ENCODE peak calls at places on chromosomes 12 and 14, in eight cellular contexts. C is mammary epithelial cell, R is cardiac muscle cell, N is adrenal gland, V is psoas muscle, Z is tibial artery, D is HCT116, W is hepatocyte. P is an unnamed sample. For H3K36me3, the result is how much of the 10 kb centered on the place peaks cover.

GRCh38 chr14:88974991-88975835 is 150.8 kb downstream of the TTC8 start:
- DNase-seq in D (no peak), N (peak), Z (no peak), W (no peak), V (no peak), C (no peak), R (no peak), P (no peak)

GRCh38 chr12:54329756-54330155 is 4.8 kb downstream of the COPZ1 start:
- DNase-seq in W (no peak), V (no peak), D (no peak), N (no peak), R (no peak), C (no peak), Z (no peak), P (no peak)

GRCh38 chr14:36655963-36656768 is 5.5 kb upstream of the PAX9 start:
- DNase-seq in W (peak), C (no peak), Z (no peak), V (no peak), D (peak), R (no peak), N (no peak), P (no peak)

GRCh38 chr12:55925870-55926737 is 1.6 kb downstream of the PYM1 start:
- DNase-seq in D (peak), N (no peak), Z (no peak), W (no peak), V (no peak), R (no peak), C (no peak), P (no peak)

GRCh38 chr14:68470361-68470760 is 322.5 kb downstream of the ZFP36L1 start:
- DNase-seq in C (peak), V (no peak), W (no peak), Z (no peak), N (no peak), D (no peak), R (no peak), P (no peak)

GRCh38 chr12:57631566-57632368 is 1.2 kb downstream of the B4GALNT1 start:
- DNase-seq in C (no peak), Z (no peak), R (no peak), W (peak), D (no peak), V (no peak), N (no peak), P (peak)

GRCh38 chr12:50545783-50546182 is 41.0 kb downstream of the DIP2B start:
- DNase-seq in D (no peak), W (no peak), C (no peak), N (peak), Z (no peak), V (no peak), R (no peak), P (no peak)

GRCh38 chr12:46208370-46208769 is 60.5 kb downstream of the SLC38A1 start:
- DNase-seq in V (no peak), R (no peak), C (no peak), Z (no peak), W (no peak), D (no peak), N (no peak), P (no peak)

GRCh38 chr12:32126720-32127119 is 20.1 kb downstream of the BICD1 start:
- DNase-seq in N (no peak), V (no peak), D (no peak), W (no peak), C (peak), R (no peak), Z (no peak), P (no peak)

GRCh38 chr14:67533754-67534085 is 630 bp downstream of the PLEKHH1 start:
- DNase-seq in N (no peak), D (no peak), V (no peak), Z (no peak), R (no peak), W (no peak), C (no peak), P (no peak)

GRCh38 chr12:13404631-13405473 is 208.3 kb downstream of the EMP1 start:
- DNase-seq in C (peak), D (no peak), V (no peak), N (no peak), R (no peak), Z (no peak), W (no peak), P (no peak)

GRCh38 chr12:109820921-109821381 is 12.2 kb downstream of the TRPV4 start:
- DNase-seq in D (no peak), W (no peak), V (no peak), R (no peak), Z (no peak), N (no peak), C (peak), P (peak)

GRCh38 chr14:57714487-57714899 is 151.4 kb downstream of the SLC35F4 start:
- DNase-seq in N (no peak), D (no peak), V (no peak), Z (no peak), C (no peak), R (no peak), W (no peak), P (no peak)

GRCh38 chr14:25011095-25011494 is 38.9 kb downstream of the STXBP6 start:
- DNase-seq in R (no peak), D (no peak), V (no peak), C (peak), N (no peak), W (no peak), Z (no peak), P (no peak)

GRCh38 chr14:25007832-25008231 is 42.1 kb downstream of the STXBP6 start:
- DNase-seq in R (no peak), Z (no peak), C (no peak), W (no peak), N (no peak), D (no peak), V (no peak), P (no peak)

GRCh38 chr14:25006961-25007795 is 42.8 kb downstream of the STXBP6 start:
- DNase-seq in R (peak), D (no peak), V (no peak), W (peak), Z (no peak), C (peak), N (no peak), P (no peak)

GRCh38 chr14:25009891-25010290 is 40.1 kb downstream of the STXBP6 start:
- DNase-seq in Z (no peak), W (peak), N (no peak), D (no peak), V (no peak), R (peak), C (no peak), P (no peak)

DNA sequence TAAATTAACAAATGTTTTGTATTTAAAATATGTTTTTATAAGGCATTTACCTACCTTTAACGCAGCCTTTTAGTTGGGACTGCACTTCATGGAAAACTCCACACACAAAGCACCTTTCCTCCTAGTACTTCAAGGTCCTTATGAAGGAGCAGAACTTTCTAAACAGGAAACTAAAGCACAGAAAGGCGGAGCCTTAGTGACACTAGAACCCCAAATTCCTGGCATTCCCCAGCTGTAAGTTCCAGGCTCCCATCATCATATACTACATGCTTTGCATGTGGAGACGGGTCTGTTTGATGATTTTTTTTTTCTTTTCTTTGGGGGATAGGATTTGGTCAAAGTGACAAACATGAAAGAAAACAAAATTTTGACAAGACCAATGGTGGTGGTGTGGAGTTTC is 39.5 kb downstream of the STXBP6 start:
- DNase-seq in Z (no peak), V (no peak), W (no peak), C (no peak), D (no peak), N (no peak), R (no peak), P (no peak)
- TF ChIP-seq CTCF in Z (no peak), V (no peak), W (no peak), C (no peak), D (no peak), N (no peak), R (no peak), P (no peak)

GRCh38 chr14:55436530-55436929 is 3.9 kb downstream of the TBPL2 start:
- DNase-seq in W (no peak), D (no peak), Z (no peak), V (no peak), N (no peak), C (no peak), R (no peak), P (no peak)

GRCh38 chr14:55441286-55441685 is 870 bp upstream of the TBPL2 start:
- DNase-seq in N (no peak), V (no peak), W (no peak), D (no peak), R (no peak), C (no peak), Z (no peak), P (no peak)

GRCh38 chr14:55438066-55438683 is 2.2 kb downstream of the TBPL2 start:
- DNase-seq in C (peak), R (peak), V (no peak), W (peak), Z (no peak), D (peak), N (peak), P (no peak)

GRCh38 chr14:55434805-55435174 is 5.6 kb downstream of the TBPL2 start:
- DNase-seq in N (no peak), R (no peak), W (peak), Z (no peak), D (no peak), V (no peak), C (no peak), P (no peak)

GRCh38 chr14:55440385-55440784 is at the start of gene TBPL2:
- DNase-seq in W (peak), R (peak), V (no peak), Z (no peak), N (no peak), C (no peak), D (no peak), P (no peak)
- H3K4me3 ChIP-seq in W (no peak), R (no peak), V (no peak), Z (no peak), N (no peak), C (no peak), D (no peak), P (no peak)

GRCh38 chr14:74507796-74508195 is 14.2 kb downstream of the ISCA2 start:
- DNase-seq in Z (peak), D (no peak), N (no peak), V (no peak), R (no peak), C (no peak), W (no peak), P (no peak)

GRCh38 chr14:74505831-74506230 is 12.3 kb downstream of the ISCA2 start:
- DNase-seq in N (peak), V (no peak), Z (peak), C (no peak), D (no peak), R (no peak), W (no peak), P (no peak)

GRCh38 chr14:74508292-74508731 is 14.7 kb downstream of the ISCA2 start:
- DNase-seq in Z (peak), N (peak), C (no peak), D (no peak), V (no peak), W (peak), R (no peak), P (no peak)

GRCh38 chr14:74506408-74506807 is 12.8 kb downstream of the ISCA2 start:
- DNase-seq in C (no peak), V (no peak), D (no peak), N (peak), W (no peak), Z (peak), R (no peak), P (no peak)

GRCh38 chr14:74507085-74507484 is 13.5 kb downstream of the ISCA2 start:
- DNase-seq in R (no peak), Z (peak), N (peak), C (no peak), V (no peak), W (no peak), D (no peak), P (no peak)
- H3K36me3 ChIP-seq in R (under half), Z (half or more), N (under half), C (under half), V (under half), W (under half), D (under half), P (under half)

DNA sequence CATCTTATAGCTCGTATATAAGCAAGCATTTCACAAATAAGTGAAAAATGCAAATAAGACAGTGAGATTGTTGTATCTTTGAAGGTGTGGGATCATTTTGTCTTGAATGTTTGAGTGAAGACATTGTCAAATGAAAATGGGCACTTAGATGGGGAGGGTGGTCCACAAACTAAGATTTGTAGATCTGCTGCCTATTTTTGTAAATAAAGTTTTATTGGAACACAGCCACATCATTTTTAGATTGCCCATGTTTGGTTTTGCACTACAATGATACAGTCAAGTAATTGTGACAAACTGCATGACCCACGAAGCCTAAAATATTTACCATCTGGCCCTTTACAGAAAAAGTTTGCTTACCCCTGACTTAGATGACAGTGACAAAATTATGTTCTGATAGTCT is 156.7 kb downstream of the PAH start:
- DNase-seq in W (no peak), Z (no peak), V (no peak), C (no peak), D (no peak), N (no peak), R (no peak), P (no peak)
- TF ChIP-seq CTCF in W (no peak), Z (no peak), V (no peak), C (no peak), D (no peak), N (no peak), R (no peak), P (no peak)

GRCh38 chr12:96141216-96141944 is 52.8 kb upstream of the ELK3 start:
- DNase-seq in V (no peak), W (peak), D (no peak), R (peak), C (no peak), Z (no peak), N (peak), P (no peak)
- H3K4me3 ChIP-seq in V (no peak), W (no peak), D (no peak), R (no peak), C (no peak), Z (no peak), N (no peak), P (no peak)

GRCh38 chr12:2924019-2924418 is 33.3 kb downstream of the TULP3 start:
- DNase-seq in V (no peak), N (no peak), W (no peak), D (no peak), R (peak), Z (no peak), C (peak), P (no peak)

GRCh38 chr12:2925322-2925995 is 33.7 kb upstream of the TEAD4 start:
- DNase-seq in R (no peak), N (no peak), V (no peak), Z (no peak), C (peak), D (no peak), W (no peak), P (no peak)

GRCh38 chr12:2919249-2919648 is 28.6 kb downstream of the TULP3 start:
- DNase-seq in W (no peak), C (no peak), D (no peak), V (no peak), Z (no peak), N (no peak), R (no peak), P (no peak)

GRCh38 chr12:2922329-2922728 is 31.6 kb downstream of the TULP3 start:
- DNase-seq in R (no peak), N (no peak), D (no peak), Z (no peak), C (no peak), W (no peak), V (no peak), P (no peak)
- H3K36me3 ChIP-seq in R (under half), N (under half), D (under half), Z (half or more), C (under half), W (under half), V (under half), P (under half)

GRCh38 chr12:130333341-130333740 is 4.3 kb upstream of the PIWIL1 start:
- DNase-seq in D (no peak), W (no peak), R (no peak), V (no peak), N (no peak), C (no peak), Z (no peak), P (no peak)
- TF ChIP-seq CTCF in D (no peak), W (peak), R (no peak), V (no peak), N (no peak), C (no peak), Z (no peak), P (no peak)

GRCh38 chr12:5388581-5389535 is 43.0 kb upstream of the NTF3 start:
- DNase-seq in N (no peak), V (no peak), Z (no peak), C (peak), R (no peak), W (no peak), D (peak), P (no peak)

GRCh38 chr12:5392961-5393360 is 38.9 kb upstream of the NTF3 start:
- DNase-seq in W (no peak), D (no peak), C (no peak), Z (no peak), R (no peak), N (no peak), V (no peak), P (no peak)

GRCh38 chr12:5395443-5396401 is 36.2 kb upstream of the NTF3 start:
- DNase-seq in W (no peak), Z (no peak), D (no peak), N (peak), C (peak), R (no peak), V (no peak), P (no peak)

GRCh38 chr12:5390174-5390799 is 41.6 kb upstream of the NTF3 start:
- DNase-seq in C (no peak), N (no peak), V (no peak), D (no peak), R (no peak), W (peak), Z (no peak), P (no peak)

DNA sequence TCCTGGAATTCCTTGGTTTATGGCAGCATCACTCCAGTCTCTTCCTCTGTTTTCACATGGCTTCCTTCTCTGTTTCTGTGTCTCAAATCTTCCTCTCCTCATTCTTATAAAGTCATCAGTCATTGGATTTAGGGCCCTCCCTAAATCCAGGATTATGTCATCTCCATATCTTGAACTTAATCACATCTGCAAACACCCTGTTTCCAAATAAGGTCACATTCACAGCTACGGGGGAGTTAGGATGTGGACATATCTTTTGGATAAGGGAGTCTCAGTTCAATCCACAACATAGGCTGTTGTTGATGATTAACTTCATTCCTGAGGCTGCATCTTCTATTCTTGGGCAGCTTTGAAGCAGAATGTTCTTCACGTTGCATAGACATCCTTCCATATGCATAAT is 40.3 kb upstream of the NTF3 start:
- DNase-seq in V (no peak), Z (no peak), D (no peak), R (peak), N (no peak), C (no peak), W (peak), P (no peak)
- H3K4me3 ChIP-seq in V (no peak), Z (no peak), D (no peak), R (no peak), N (no peak), C (no peak), W (no peak), P (no peak)

DNA sequence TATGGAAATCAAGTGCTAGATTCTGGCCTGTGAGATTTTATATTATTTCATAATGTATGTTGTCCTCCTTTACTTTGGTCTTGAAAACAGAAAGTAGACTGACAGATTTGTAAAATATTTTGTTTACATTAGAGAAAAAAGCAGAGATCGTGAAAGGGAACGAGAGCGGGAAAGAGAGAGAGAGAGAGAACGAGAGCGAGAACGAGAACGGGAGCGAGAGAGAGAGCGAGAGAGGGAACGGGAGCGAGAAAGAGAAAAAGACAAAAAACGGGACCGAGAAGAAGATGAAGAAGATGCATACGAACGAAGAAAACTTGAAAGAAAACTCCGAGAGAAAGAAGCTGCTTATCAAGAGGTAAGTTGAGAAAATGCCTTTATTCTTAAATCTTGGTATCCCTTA is 30.6 kb upstream of the PSEN1 start:
- DNase-seq in R (no peak), C (no peak), W (no peak), N (no peak), Z (no peak), D (no peak), V (no peak), P (no peak)
- H3K36me3 ChIP-seq in R (half or more), C (half or more), W (under half), N (half or more), Z (half or more), D (half or more), V (under half), P (under half)

GRCh38 chr14:104385189-104386135 is 194.1 kb upstream of the C14orf180 start:
- DNase-seq in D (no peak), N (no peak), V (no peak), C (no peak), Z (peak), R (no peak), W (no peak), P (no peak)

GRCh38 chr14:104384776-104385071 is 194.8 kb upstream of the C14orf180 start:
- DNase-seq in Z (no peak), W (no peak), C (no peak), V (no peak), N (no peak), D (no peak), R (no peak), P (no peak)

GRCh38 chr14:104387385-104388010 is 192.1 kb upstream of the C14orf180 start:
- DNase-seq in C (no peak), V (no peak), D (no peak), R (no peak), N (no peak), Z (peak), W (no peak), P (no peak)

GRCh38 chr14:104387000-104387384 is 192.6 kb upstream of the C14orf180 start:
- DNase-seq in Z (peak), D (no peak), R (no peak), W (no peak), C (no peak), N (no peak), V (no peak), P (no peak)

GRCh38 chr14:104386281-104386841 is 193.2 kb upstream of the C14orf180 start:
- DNase-seq in N (no peak), Z (peak), D (no peak), W (no peak), C (no peak), V (no peak), R (no peak), P (no peak)
- TF ChIP-seq CTCF in N (no peak), Z (no peak), D (no peak), W (no peak), C (no peak), V (no peak), R (no peak), P (no peak)